ENCODE peak calls at places on chromosomes 3 and 15, in seven cellular contexts. N, I, F, Y, U, P and A are unnamed samples.
A peak's percentile ranks its signal among the peaks of the same experiment; 100 is the strongest.

GRCh38 chr3:8734137-8734878 is 706 bp downstream of the CAV3 start:
- DNase-seq in N (no peak), I (no peak), F (no peak), Y (no peak), U (no peak), P (no peak), A (no peak)

GRCh38 chr3:192906940-192907339 is 10.7 kb downstream of the MB21D2 start:
- DNase-seq in N (no peak), I (no peak), F (no peak), Y (no peak), U (peak; percentile 64), P (no peak), A (no peak)

GRCh38 chr3:27559835-27560234 is 75.7 kb upstream of the SLC4A7 start:
- DNase-seq in N (peak; percentile 92), I (peak; percentile 91), F (peak; percentile 28), Y (peak; percentile 83), U (peak; percentile 93), P (peak; percentile 85), A (no peak)

GRCh38 chr15:67013696-67014095 is 51.7 kb upstream of the SMAD3 start:
- DNase-seq in N (no peak), I (peak; percentile 53), F (no peak), Y (peak; percentile 53), U (peak; percentile 41), P (peak; percentile 69), A (no peak)

GRCh38 chr3:197592361-197593045 is 36.7 kb upstream of the BDH1 start:
- DNase-seq in N (no peak), I (no peak), F (no peak), Y (no peak), U (no peak), P (no peak), A (no peak)

GRCh38 chr3:123076496-123077418 is 9.9 kb downstream of the PDIA5 start:
- DNase-seq in N (peak; percentile 52), I (no peak), F (peak; percentile 95), Y (no peak), U (no peak), P (peak; percentile 84), A (no peak)

GRCh38 chr15:44550256-44550655 is 13.3 kb downstream of the EIF3J start:
- DNase-seq in N (peak; percentile 33), I (peak; percentile 6), F (no peak), Y (peak; percentile 27), U (peak; percentile 39), P (no peak), A (no peak)

GRCh38 chr15:73962409-73962808 is 29.7 kb downstream of the STOML1 start:
- DNase-seq in N (no peak), I (no peak), F (no peak), Y (no peak), U (no peak), P (no peak), A (no peak)

GRCh38 chr3:141797819-141798405 is 34.7 kb downstream of the GRK7 start:
- DNase-seq in N (no peak), I (no peak), F (peak; percentile 52), Y (no peak), U (no peak), P (no peak), A (no peak)

GRCh38 chr3:142288032-142288638 is 62.8 kb upstream of the GK5 start:
- DNase-seq in N (peak; percentile 26), I (no peak), F (no peak), Y (no peak), U (no peak), P (no peak), A (no peak)

GRCh38 chr15:44718180-44718926 is 7.0 kb downstream of the B2M start:
- DNase-seq in N (no peak), I (no peak), F (no peak), Y (no peak), U (no peak), P (no peak), A (no peak)

GRCh38 chr3:163951397-163951987 is 1126.8 kb downstream of the SI start:
- DNase-seq in N (peak; percentile 26), I (no peak), F (no peak), Y (no peak), U (no peak), P (no peak), A (no peak)

GRCh38 chr15:90588427-90588826 is 58.7 kb downstream of the CRTC3 start:
- DNase-seq in N (no peak), I (no peak), F (no peak), Y (peak; percentile 8), U (peak; percentile 10), P (no peak), A (no peak)

GRCh38 chr3:8539419-8539818 is 37.8 kb downstream of the LMCD1 start:
- DNase-seq in N (no peak), I (peak; percentile 78), F (no peak), Y (peak; percentile 84), U (peak; percentile 83), P (no peak), A (no peak)

GRCh38 chr15:89358755-89359439 is 24.3 kb upstream of the POLG start:
- DNase-seq in N (peak; percentile 72), I (peak; percentile 57), F (peak; percentile 69), Y (peak; percentile 67), U (peak; percentile 73), P (peak; percentile 83), A (peak; percentile 80)

GRCh38 chr15:69275104-69275670 is 23.5 kb upstream of the PAQR5 start:
- DNase-seq in N (no peak), I (no peak), F (no peak), Y (no peak), U (no peak), P (no peak), A (no peak)

GRCh38 chr3:189563841-189564563 is 67.2 kb upstream of the TP63 start:
- DNase-seq in N (peak; percentile 92), I (peak; percentile 53), F (no peak), Y (peak; percentile 95), U (peak; percentile 90), P (no peak), A (peak; percentile 33)